ENCODE peak calls at places on chromosome 22, in five cellular contexts. One of them, this sample, is unnamed.
A peak's percentile ranks its signal among the peaks of the same experiment; 100 is the strongest.

GRCh38 chr22:43749473-43749872 is 62.6 kb downstream of the EFCAB6 start:
- DNase-seq in naive thymus-derived CD4-positive, alpha-beta T cell: no peak
- DNase-seq in ovary: no peak
- DNase-seq in body of pancreas: no peak
- DNase-seq in neuronal stem cell: no peak
- DNase-seq in this sample: no peak

GRCh38 chr22:43479311-43479710 is 67.5 kb downstream of the MPPED1 start:
- DNase-seq in naive thymus-derived CD4-positive, alpha-beta T cell: no peak
- DNase-seq in ovary: no peak
- DNase-seq in body of pancreas: no peak
- DNase-seq in neuronal stem cell: no peak
- DNase-seq in this sample: no peak

GRCh38 chr22:17430298-17430900 is 61.1 kb downstream of the CECR2 start:
- DNase-seq in naive thymus-derived CD4-positive, alpha-beta T cell: no peak
- DNase-seq in ovary: peak; percentile 17
- DNase-seq in body of pancreas: peak; percentile 24
- DNase-seq in neuronal stem cell: no peak
- DNase-seq in this sample: peak; percentile 37

GRCh38 chr22:48605856-48606255 is 1221.8 kb downstream of the BRD1 start:
- DNase-seq in naive thymus-derived CD4-positive, alpha-beta T cell: no peak
- DNase-seq in ovary: peak; percentile 18
- DNase-seq in body of pancreas: peak; percentile 56
- DNase-seq in neuronal stem cell: no peak
- DNase-seq in this sample: no peak

GRCh38 chr22:22364207-22364606 is 119.6 kb downstream of the VPREB1 start:
- DNase-seq in naive thymus-derived CD4-positive, alpha-beta T cell: no peak
- DNase-seq in ovary: no peak
- DNase-seq in body of pancreas: no peak
- DNase-seq in neuronal stem cell: no peak
- DNase-seq in this sample: no peak

GRCh38 chr22:46673677-46674236 is 53.6 kb downstream of the GRAMD4 start:
- DNase-seq in naive thymus-derived CD4-positive, alpha-beta T cell: peak; percentile 56
- DNase-seq in ovary: no peak
- DNase-seq in body of pancreas: no peak
- DNase-seq in neuronal stem cell: no peak
- DNase-seq in this sample: no peak

GRCh38 chr22:46661221-46661851 is 41.1 kb downstream of the GRAMD4 start:
- DNase-seq in naive thymus-derived CD4-positive, alpha-beta T cell: no peak
- DNase-seq in ovary: no peak
- DNase-seq in body of pancreas: peak; percentile 29
- DNase-seq in neuronal stem cell: no peak
- DNase-seq in this sample: peak; percentile 66

GRCh38 chr22:38098410-38099249 is 11.9 kb downstream of the BAIAP2L2 start:
- DNase-seq in naive thymus-derived CD4-positive, alpha-beta T cell: no peak
- DNase-seq in ovary: no peak
- DNase-seq in body of pancreas: no peak
- DNase-seq in neuronal stem cell: no peak
- DNase-seq in this sample: peak; percentile 16

GRCh38 chr22:37063436-37064420 is 12.2 kb downstream of the KCTD17 start:
- DNase-seq in naive thymus-derived CD4-positive, alpha-beta T cell: no peak
- DNase-seq in ovary: no peak
- DNase-seq in body of pancreas: no peak
- DNase-seq in neuronal stem cell: no peak
- DNase-seq in this sample: no peak

GRCh38 chr22:25488244-25489020 is 76.0 kb upstream of the GRK3 start:
- DNase-seq in naive thymus-derived CD4-positive, alpha-beta T cell: peak; percentile 73
- DNase-seq in ovary: peak; percentile 69
- DNase-seq in body of pancreas: peak; percentile 86
- DNase-seq in neuronal stem cell: no peak
- DNase-seq in this sample: peak; percentile 93

GRCh38 chr22:36253523-36254490 is 874 bp downstream of the APOL1 start:
- DNase-seq in naive thymus-derived CD4-positive, alpha-beta T cell: peak; percentile 49
- DNase-seq in ovary: peak; percentile 61
- DNase-seq in body of pancreas: no peak
- DNase-seq in neuronal stem cell: no peak
- DNase-seq in this sample: no peak

GRCh38 chr22:36162127-36163034 is 1.8 kb upstream of the APOL3 start:
- DNase-seq in naive thymus-derived CD4-positive, alpha-beta T cell: no peak
- DNase-seq in ovary: no peak
- DNase-seq in body of pancreas: no peak
- DNase-seq in neuronal stem cell: no peak
- DNase-seq in this sample: no peak

GRCh38 chr22:43829904-43830851 is 18.1 kb upstream of the EFCAB6 start:
- DNase-seq in naive thymus-derived CD4-positive, alpha-beta T cell: no peak
- DNase-seq in ovary: no peak
- DNase-seq in body of pancreas: no peak
- DNase-seq in neuronal stem cell: no peak
- DNase-seq in this sample: no peak

GRCh38 chr22:17264321-17265052 is 45.3 kb upstream of the ADA2 start:
- DNase-seq in naive thymus-derived CD4-positive, alpha-beta T cell: no peak
- DNase-seq in ovary: peak; percentile 12
- DNase-seq in body of pancreas: no peak
- DNase-seq in neuronal stem cell: no peak
- DNase-seq in this sample: no peak

GRCh38 chr22:35629406-35630234 is 12.5 kb upstream of the MB start:
- DNase-seq in naive thymus-derived CD4-positive, alpha-beta T cell: peak; percentile 72
- DNase-seq in ovary: peak; percentile 90
- DNase-seq in body of pancreas: peak; percentile 71
- DNase-seq in neuronal stem cell: no peak
- DNase-seq in this sample: peak; percentile 97

GRCh38 chr22:20559174-20559760 is 51.9 kb downstream of the MED15 start:
- DNase-seq in naive thymus-derived CD4-positive, alpha-beta T cell: no peak
- DNase-seq in ovary: no peak
- DNase-seq in body of pancreas: no peak
- DNase-seq in neuronal stem cell: no peak
- DNase-seq in this sample: no peak

GRCh38 chr22:20561882-20562281 is 54.5 kb downstream of the MED15 start:
- DNase-seq in naive thymus-derived CD4-positive, alpha-beta T cell: no peak
- DNase-seq in ovary: no peak
- DNase-seq in body of pancreas: no peak
- DNase-seq in neuronal stem cell: no peak
- DNase-seq in this sample: no peak

GRCh38 chr22:20558534-20558933 is 51.1 kb downstream of the MED15 start:
- DNase-seq in naive thymus-derived CD4-positive, alpha-beta T cell: no peak
- DNase-seq in ovary: no peak
- DNase-seq in body of pancreas: no peak
- DNase-seq in neuronal stem cell: no peak
- DNase-seq in this sample: no peak

GRCh38 chr22:20562607-20563463 is 55.4 kb downstream of the MED15 start:
- DNase-seq in naive thymus-derived CD4-positive, alpha-beta T cell: no peak
- DNase-seq in ovary: no peak
- DNase-seq in body of pancreas: no peak
- DNase-seq in neuronal stem cell: no peak
- DNase-seq in this sample: no peak

DNA sequence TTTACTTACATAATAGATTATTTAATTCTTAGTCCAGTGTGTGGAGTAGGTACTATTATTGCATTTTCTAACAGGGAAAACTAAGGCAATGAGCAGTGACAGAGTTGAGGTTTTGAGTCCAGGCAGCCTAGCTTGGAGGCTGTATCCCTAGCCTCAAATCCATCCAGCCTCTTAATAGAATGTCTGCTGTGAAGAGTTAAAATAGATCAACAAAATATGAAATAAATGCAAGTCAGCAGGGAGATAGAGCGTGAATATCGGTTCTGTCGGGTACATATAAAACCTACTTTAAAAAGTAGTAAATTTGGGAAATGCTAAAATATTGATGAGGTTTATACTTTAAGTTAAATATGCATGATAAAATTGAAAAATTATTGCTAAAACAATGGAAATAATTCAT is 53.3 kb downstream of the MED15 start:
- DNase-seq in naive thymus-derived CD4-positive, alpha-beta T cell: no peak
- DNase-seq in ovary: no peak
- DNase-seq in body of pancreas: no peak
- DNase-seq in neuronal stem cell: no peak
- DNase-seq in this sample: no peak
- H3K36me3 ChIP-seq in naive thymus-derived CD4-positive, alpha-beta T cell: no peaks in the 10 kb centered on the region
- H3K36me3 ChIP-seq in ovary: no peaks in the 10 kb centered on the region
- H3K36me3 ChIP-seq in body of pancreas: peaks cover 10% of the 10 kb centered on the region
- H3K36me3 ChIP-seq in neuronal stem cell: peaks cover 90% of the 10 kb centered on the region
- H3K36me3 ChIP-seq in this sample: peaks cover 69% of the 10 kb centered on the region

DNA sequence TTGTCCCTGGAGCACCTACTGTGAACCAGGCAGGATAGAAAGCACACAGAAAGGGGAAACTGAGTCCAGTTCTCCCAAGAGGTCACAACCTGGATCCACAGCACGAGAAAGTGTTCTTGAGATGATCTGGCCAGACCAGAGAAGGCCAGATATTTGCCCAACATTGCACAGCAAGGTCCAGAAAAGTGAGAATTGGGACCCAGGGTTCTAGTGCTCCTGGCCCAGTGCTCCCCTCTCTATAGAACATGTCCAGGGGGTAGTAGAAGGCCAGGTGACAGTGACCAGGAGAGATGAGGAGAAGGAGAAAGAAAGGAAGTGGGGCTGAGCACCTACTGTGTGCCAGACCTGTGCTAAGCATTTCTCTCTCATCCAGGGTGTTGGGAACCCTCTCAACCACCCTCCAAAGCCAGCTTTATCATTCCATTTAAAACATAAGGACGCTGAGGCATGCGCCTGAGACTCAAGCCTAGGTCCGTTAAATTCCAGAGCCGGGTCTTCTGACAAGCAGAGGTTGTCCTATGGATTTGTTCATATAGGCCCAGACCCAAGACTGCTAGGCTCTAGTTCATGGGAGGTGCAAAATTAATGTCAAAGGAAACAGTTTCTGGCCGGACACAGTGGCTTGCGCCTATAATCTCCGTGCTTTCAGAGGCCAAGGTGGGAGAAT is 128.7 kb downstream of the MN1 start:
- DNase-seq in naive thymus-derived CD4-positive, alpha-beta T cell: no peak
- DNase-seq in ovary: no peak
- DNase-seq in body of pancreas: no peak
- DNase-seq in neuronal stem cell: no peak
- DNase-seq in this sample: no peak
- H3K27ac ChIP-seq in naive thymus-derived CD4-positive, alpha-beta T cell: no peak overlapping the region
- H3K27ac ChIP-seq in ovary: no peak overlapping the region
- H3K27ac ChIP-seq in body of pancreas: peak overlapping the region; percentile 66
- H3K27ac ChIP-seq in neuronal stem cell: no peak overlapping the region
- H3K27ac ChIP-seq in this sample: no peak overlapping the region

DNA sequence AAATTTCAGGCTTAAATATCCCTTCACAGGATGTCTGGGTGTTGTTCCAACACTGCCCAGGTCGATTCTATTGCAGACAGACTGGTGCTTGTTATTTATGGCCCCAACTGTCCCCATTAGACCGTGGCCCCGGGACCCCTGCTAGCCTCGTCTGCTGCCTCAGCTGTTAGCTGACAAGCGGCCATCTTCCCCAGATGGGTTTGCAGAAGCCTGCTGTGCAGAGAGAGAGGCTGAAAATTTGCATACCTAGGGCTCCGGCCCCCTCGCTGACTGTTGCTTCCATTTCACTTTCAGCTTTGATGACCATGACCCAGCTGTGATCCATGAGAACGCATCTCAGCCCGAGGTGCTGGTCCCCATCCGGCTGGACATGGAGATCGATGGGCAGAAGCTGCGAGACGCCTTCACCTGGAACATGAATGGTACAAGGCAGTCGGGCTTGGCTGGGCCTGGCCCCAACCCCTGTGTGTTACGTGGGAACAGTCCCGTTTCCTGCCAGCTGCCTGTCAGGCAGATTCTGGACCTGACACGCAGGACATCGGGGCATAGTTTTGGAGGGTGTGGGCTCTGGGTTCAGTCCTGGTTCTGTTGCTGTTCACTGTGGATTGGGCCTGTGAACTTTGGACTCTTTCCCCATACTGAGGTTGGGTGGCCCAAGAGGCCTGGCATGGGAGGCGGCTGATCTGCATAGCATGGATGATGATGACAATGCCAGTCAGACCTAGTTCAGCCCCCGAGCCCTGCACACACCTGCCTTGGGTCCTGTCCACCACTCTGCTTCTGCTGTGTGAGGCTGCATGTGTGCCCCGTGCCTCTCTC is 16.4 kb downstream of the SMARCB1 start:
- DNase-seq in naive thymus-derived CD4-positive, alpha-beta T cell: no peak
- DNase-seq in ovary: no peak
- DNase-seq in body of pancreas: no peak
- DNase-seq in neuronal stem cell: no peak
- DNase-seq in this sample: no peak
- H3K36me3 ChIP-seq in naive thymus-derived CD4-positive, alpha-beta T cell: peaks cover 32% of the 10 kb centered on the region
- H3K36me3 ChIP-seq in ovary: no peaks in the 10 kb centered on the region
- H3K36me3 ChIP-seq in body of pancreas: peaks cover 27% of the 10 kb centered on the region
- H3K36me3 ChIP-seq in neuronal stem cell: peaks cover 88% of the 10 kb centered on the region
- H3K36me3 ChIP-seq in this sample: peaks cover 74% of the 10 kb centered on the region

GRCh38 chr22:30927806-30928205 is 40.8 kb downstream of the MORC2 start:
- DNase-seq in naive thymus-derived CD4-positive, alpha-beta T cell: no peak
- DNase-seq in ovary: no peak
- DNase-seq in body of pancreas: no peak
- DNase-seq in neuronal stem cell: no peak
- DNase-seq in this sample: no peak
- H3K27ac ChIP-seq in naive thymus-derived CD4-positive, alpha-beta T cell: no peak overlapping the region
- H3K27ac ChIP-seq in ovary: no peak overlapping the region
- H3K27ac ChIP-seq in body of pancreas: no peak overlapping the region
- H3K27ac ChIP-seq in neuronal stem cell: no peak overlapping the region
- H3K27ac ChIP-seq in this sample: no peak overlapping the region

GRCh38 chr22:29133603-29134133 is 60.8 kb downstream of the KREMEN1 start:
- DNase-seq in naive thymus-derived CD4-positive, alpha-beta T cell: no peak
- DNase-seq in ovary: no peak
- DNase-seq in body of pancreas: no peak
- DNase-seq in neuronal stem cell: no peak
- DNase-seq in this sample: no peak
- H3K36me3 ChIP-seq in naive thymus-derived CD4-positive, alpha-beta T cell: no peaks in the 10 kb centered on the region
- H3K36me3 ChIP-seq in ovary: no peaks in the 10 kb centered on the region
- H3K36me3 ChIP-seq in body of pancreas: no peaks in the 10 kb centered on the region
- H3K36me3 ChIP-seq in neuronal stem cell: peaks cover 83% of the 10 kb centered on the region
- H3K36me3 ChIP-seq in this sample: no peaks in the 10 kb centered on the region

GRCh38 chr22:41690476-41690875 is 1.8 kb upstream of the SNU13 start:
- DNase-seq in naive thymus-derived CD4-positive, alpha-beta T cell: no peak
- DNase-seq in ovary: no peak
- DNase-seq in body of pancreas: no peak
- DNase-seq in neuronal stem cell: no peak
- DNase-seq in this sample: no peak

GRCh38 chr22:41683616-41684015 is 5.1 kb downstream of the SNU13 start:
- DNase-seq in naive thymus-derived CD4-positive, alpha-beta T cell: no peak
- DNase-seq in ovary: no peak
- DNase-seq in body of pancreas: no peak
- DNase-seq in neuronal stem cell: no peak
- DNase-seq in this sample: no peak

GRCh38 chr22:41688365-41689211 is at the start of gene SNU13:
- DNase-seq in naive thymus-derived CD4-positive, alpha-beta T cell: peak; percentile 89
- DNase-seq in ovary: peak; percentile 88
- DNase-seq in body of pancreas: peak; percentile 93
- DNase-seq in neuronal stem cell: peak; percentile 82
- DNase-seq in this sample: peak; percentile 84

GRCh38 chr22:41684194-41684593 is 4.5 kb downstream of the SNU13 start:
- DNase-seq in naive thymus-derived CD4-positive, alpha-beta T cell: no peak
- DNase-seq in ovary: no peak
- DNase-seq in body of pancreas: no peak
- DNase-seq in neuronal stem cell: no peak
- DNase-seq in this sample: no peak

DNA sequence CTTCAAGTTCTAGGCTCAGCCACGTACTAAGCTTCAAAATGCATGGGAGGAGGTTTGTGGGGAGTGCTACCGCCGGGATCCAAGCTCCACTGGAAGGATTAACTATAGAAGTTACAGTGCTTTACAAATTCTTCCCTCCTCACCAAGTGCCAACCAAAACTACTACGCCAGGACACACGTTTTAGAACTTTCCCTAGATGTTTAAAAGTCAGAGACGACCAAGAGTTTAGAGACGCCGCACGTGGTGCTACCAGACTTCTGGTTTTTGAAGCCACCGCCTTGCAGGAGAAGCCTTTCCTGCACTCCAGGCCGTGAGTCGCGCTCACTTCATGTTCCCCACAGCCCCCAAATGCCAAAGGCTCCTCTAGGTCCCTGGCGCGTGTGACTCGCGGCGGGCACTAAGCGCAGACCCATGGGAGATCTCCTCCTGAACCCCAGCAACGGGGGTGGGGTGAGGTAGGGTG is 734 bp downstream of the SNU13 start:
- DNase-seq in naive thymus-derived CD4-positive, alpha-beta T cell: no peak
- DNase-seq in ovary: no peak
- DNase-seq in body of pancreas: peak; percentile 30
- DNase-seq in neuronal stem cell: no peak
- DNase-seq in this sample: no peak
- H3K27ac ChIP-seq in naive thymus-derived CD4-positive, alpha-beta T cell: peak overlapping the region; percentile 95
- H3K27ac ChIP-seq in ovary: peak overlapping the region; percentile 89
- H3K27ac ChIP-seq in body of pancreas: peak overlapping the region; percentile 92
- H3K27ac ChIP-seq in neuronal stem cell: no peak overlapping the region
- H3K27ac ChIP-seq in this sample: peak overlapping the region; percentile 79